ENCODE peak calls at places on chromosomes 16 and 17, in nine cellular contexts. One of them, this sample, is unnamed.

GRCh38 chr17:30477758-30478115 is 529 bp downstream of the GOSR1 start:
- DNase-seq in NCI-H526: no peak
- DNase-seq in KG1: no peak
- DNase-seq in neural progenitor cell: no peak
- DNase-seq in AG09319: no peak
- DNase-seq in activated CD4-positive, alpha-beta T cell treated with anti-CD3 and anti-CD28 coated beads for 4 hours: peak
- DNase-seq in stimulated activated effector memory CD8-positive, alpha-beta T cell treated with anti-CD3 and anti-CD28 coated beads, Interleukin-12 subunit alpha, Interleukin-12 subunit beta, amount 100 ng/mL, for 72 hours: no peak
- DNase-seq in posterior vena cava: no peak
- DNase-seq in caudate nucleus: no peak
- DNase-seq in this sample: peak

GRCh38 chr17:32625971-32626370 is 139.2 kb downstream of the CDK5R1 start:
- DNase-seq in stimulated activated effector memory CD8-positive, alpha-beta T cell treated with anti-CD3 and anti-CD28 coated beads, Interleukin-12 subunit alpha, Interleukin-12 subunit beta, amount 100 ng/mL, for 72 hours: no peak
- DNase-seq in caudate nucleus: no peak
- DNase-seq in NCI-H526: no peak
- DNase-seq in posterior vena cava: no peak
- DNase-seq in AG09319: no peak
- DNase-seq in neural progenitor cell: no peak
- DNase-seq in activated CD4-positive, alpha-beta T cell treated with anti-CD3 and anti-CD28 coated beads for 4 hours: no peak
- DNase-seq in KG1: no peak
- DNase-seq in this sample: no peak

GRCh38 chr16:86718118-86718517 is 139.8 kb downstream of the FOXL1 start:
- DNase-seq in posterior vena cava: no peak
- DNase-seq in NCI-H526: no peak
- DNase-seq in caudate nucleus: no peak
- DNase-seq in neural progenitor cell: no peak
- DNase-seq in stimulated activated effector memory CD8-positive, alpha-beta T cell treated with anti-CD3 and anti-CD28 coated beads, Interleukin-12 subunit alpha, Interleukin-12 subunit beta, amount 100 ng/mL, for 72 hours: no peak
- DNase-seq in KG1: no peak
- DNase-seq in AG09319: no peak
- DNase-seq in activated CD4-positive, alpha-beta T cell treated with anti-CD3 and anti-CD28 coated beads for 4 hours: no peak
- DNase-seq in this sample: no peak

GRCh38 chr16:24174504-24174903 is 81.6 kb upstream of the CACNG3 start:
- DNase-seq in AG09319: no peak
- DNase-seq in NCI-H526: no peak
- DNase-seq in stimulated activated effector memory CD8-positive, alpha-beta T cell treated with anti-CD3 and anti-CD28 coated beads, Interleukin-12 subunit alpha, Interleukin-12 subunit beta, amount 100 ng/mL, for 72 hours: no peak
- DNase-seq in posterior vena cava: no peak
- DNase-seq in KG1: no peak
- DNase-seq in caudate nucleus: peak
- DNase-seq in activated CD4-positive, alpha-beta T cell treated with anti-CD3 and anti-CD28 coated beads for 4 hours: no peak
- DNase-seq in neural progenitor cell: no peak
- DNase-seq in this sample: no peak

GRCh38 chr17:40122944-40123810 is 1.4 kb downstream of the MSL1 start:
- DNase-seq in KG1: peak
- DNase-seq in stimulated activated effector memory CD8-positive, alpha-beta T cell treated with anti-CD3 and anti-CD28 coated beads, Interleukin-12 subunit alpha, Interleukin-12 subunit beta, amount 100 ng/mL, for 72 hours: peak
- DNase-seq in NCI-H526: peak
- DNase-seq in activated CD4-positive, alpha-beta T cell treated with anti-CD3 and anti-CD28 coated beads for 4 hours: peak
- DNase-seq in neural progenitor cell: peak
- DNase-seq in caudate nucleus: peak
- DNase-seq in AG09319: no peak
- DNase-seq in posterior vena cava: peak
- DNase-seq in this sample: no peak

GRCh38 chr16:1710811-1711507 is 5.0 kb downstream of the MAPK8IP3 start:
- DNase-seq in neural progenitor cell: no peak
- DNase-seq in caudate nucleus: no peak
- DNase-seq in posterior vena cava: no peak
- DNase-seq in NCI-H526: no peak
- DNase-seq in stimulated activated effector memory CD8-positive, alpha-beta T cell treated with anti-CD3 and anti-CD28 coated beads, Interleukin-12 subunit alpha, Interleukin-12 subunit beta, amount 100 ng/mL, for 72 hours: no peak
- DNase-seq in activated CD4-positive, alpha-beta T cell treated with anti-CD3 and anti-CD28 coated beads for 4 hours: no peak
- DNase-seq in AG09319: no peak
- DNase-seq in KG1: no peak
- DNase-seq in this sample: no peak

GRCh38 chr17:57645950-57646686 is 99.0 kb downstream of the CCDC182 start:
- DNase-seq in activated CD4-positive, alpha-beta T cell treated with anti-CD3 and anti-CD28 coated beads for 4 hours: no peak
- DNase-seq in neural progenitor cell: no peak
- DNase-seq in KG1: no peak
- DNase-seq in posterior vena cava: no peak
- DNase-seq in stimulated activated effector memory CD8-positive, alpha-beta T cell treated with anti-CD3 and anti-CD28 coated beads, Interleukin-12 subunit alpha, Interleukin-12 subunit beta, amount 100 ng/mL, for 72 hours: peak
- DNase-seq in caudate nucleus: no peak
- DNase-seq in AG09319: no peak
- DNase-seq in NCI-H526: no peak
- DNase-seq in this sample: peak

GRCh38 chr17:2253768-2254406 is 49.7 kb downstream of the SMG6 start:
- DNase-seq in stimulated activated effector memory CD8-positive, alpha-beta T cell treated with anti-CD3 and anti-CD28 coated beads, Interleukin-12 subunit alpha, Interleukin-12 subunit beta, amount 100 ng/mL, for 72 hours: no peak
- DNase-seq in posterior vena cava: no peak
- DNase-seq in KG1: no peak
- DNase-seq in caudate nucleus: no peak
- DNase-seq in AG09319: no peak
- DNase-seq in activated CD4-positive, alpha-beta T cell treated with anti-CD3 and anti-CD28 coated beads for 4 hours: no peak
- DNase-seq in neural progenitor cell: no peak
- DNase-seq in NCI-H526: no peak
- DNase-seq in this sample: no peak

GRCh38 chr17:46984892-46985291 is 5.8 kb upstream of the RPRML start:
- DNase-seq in posterior vena cava: peak
- DNase-seq in NCI-H526: peak
- DNase-seq in AG09319: no peak
- DNase-seq in neural progenitor cell: no peak
- DNase-seq in caudate nucleus: no peak
- DNase-seq in KG1: no peak
- DNase-seq in activated CD4-positive, alpha-beta T cell treated with anti-CD3 and anti-CD28 coated beads for 4 hours: no peak
- DNase-seq in stimulated activated effector memory CD8-positive, alpha-beta T cell treated with anti-CD3 and anti-CD28 coated beads, Interleukin-12 subunit alpha, Interleukin-12 subunit beta, amount 100 ng/mL, for 72 hours: no peak
- DNase-seq in this sample: no peak

GRCh38 chr16:27843800-27844199 is 219.7 kb downstream of the GSG1L start:
- DNase-seq in posterior vena cava: no peak
- DNase-seq in activated CD4-positive, alpha-beta T cell treated with anti-CD3 and anti-CD28 coated beads for 4 hours: no peak
- DNase-seq in stimulated activated effector memory CD8-positive, alpha-beta T cell treated with anti-CD3 and anti-CD28 coated beads, Interleukin-12 subunit alpha, Interleukin-12 subunit beta, amount 100 ng/mL, for 72 hours: no peak
- DNase-seq in KG1: no peak
- DNase-seq in caudate nucleus: no peak
- DNase-seq in neural progenitor cell: no peak
- DNase-seq in NCI-H526: no peak
- DNase-seq in AG09319: no peak
- DNase-seq in this sample: no peak

GRCh38 chr17:2343421-2343820 is 6.1 kb downstream of the SGSM2 start:
- DNase-seq in neural progenitor cell: no peak
- DNase-seq in stimulated activated effector memory CD8-positive, alpha-beta T cell treated with anti-CD3 and anti-CD28 coated beads, Interleukin-12 subunit alpha, Interleukin-12 subunit beta, amount 100 ng/mL, for 72 hours: no peak
- DNase-seq in NCI-H526: no peak
- DNase-seq in KG1: no peak
- DNase-seq in caudate nucleus: no peak
- DNase-seq in activated CD4-positive, alpha-beta T cell treated with anti-CD3 and anti-CD28 coated beads for 4 hours: peak
- DNase-seq in posterior vena cava: no peak
- DNase-seq in AG09319: no peak
- DNase-seq in this sample: no peak

GRCh38 chr17:71251276-71251675 is 869.5 kb upstream of the SOX9 start:
- DNase-seq in stimulated activated effector memory CD8-positive, alpha-beta T cell treated with anti-CD3 and anti-CD28 coated beads, Interleukin-12 subunit alpha, Interleukin-12 subunit beta, amount 100 ng/mL, for 72 hours: no peak
- DNase-seq in neural progenitor cell: no peak
- DNase-seq in KG1: no peak
- DNase-seq in caudate nucleus: no peak
- DNase-seq in posterior vena cava: no peak
- DNase-seq in activated CD4-positive, alpha-beta T cell treated with anti-CD3 and anti-CD28 coated beads for 4 hours: no peak
- DNase-seq in NCI-H526: no peak
- DNase-seq in AG09319: peak
- DNase-seq in this sample: no peak

GRCh38 chr17:59513934-59514841 is 51.2 kb upstream of the DHX40 start:
- DNase-seq in neural progenitor cell: peak
- DNase-seq in posterior vena cava: peak
- DNase-seq in activated CD4-positive, alpha-beta T cell treated with anti-CD3 and anti-CD28 coated beads for 4 hours: no peak
- DNase-seq in caudate nucleus: peak
- DNase-seq in KG1: peak
- DNase-seq in stimulated activated effector memory CD8-positive, alpha-beta T cell treated with anti-CD3 and anti-CD28 coated beads, Interleukin-12 subunit alpha, Interleukin-12 subunit beta, amount 100 ng/mL, for 72 hours: peak
- DNase-seq in NCI-H526: peak
- DNase-seq in AG09319: no peak
- DNase-seq in this sample: peak

GRCh38 chr16:69799601-69800000 is 37.5 kb downstream of the WWP2 start:
- DNase-seq in NCI-H526: no peak
- DNase-seq in caudate nucleus: no peak
- DNase-seq in neural progenitor cell: no peak
- DNase-seq in stimulated activated effector memory CD8-positive, alpha-beta T cell treated with anti-CD3 and anti-CD28 coated beads, Interleukin-12 subunit alpha, Interleukin-12 subunit beta, amount 100 ng/mL, for 72 hours: no peak
- DNase-seq in AG09319: no peak
- DNase-seq in posterior vena cava: no peak
- DNase-seq in activated CD4-positive, alpha-beta T cell treated with anti-CD3 and anti-CD28 coated beads for 4 hours: no peak
- DNase-seq in KG1: no peak
- DNase-seq in this sample: no peak

GRCh38 chr17:27396941-27397340 is 59.3 kb upstream of the KSR1 start:
- DNase-seq in stimulated activated effector memory CD8-positive, alpha-beta T cell treated with anti-CD3 and anti-CD28 coated beads, Interleukin-12 subunit alpha, Interleukin-12 subunit beta, amount 100 ng/mL, for 72 hours: no peak
- DNase-seq in caudate nucleus: no peak
- DNase-seq in AG09319: peak
- DNase-seq in neural progenitor cell: no peak
- DNase-seq in KG1: no peak
- DNase-seq in activated CD4-positive, alpha-beta T cell treated with anti-CD3 and anti-CD28 coated beads for 4 hours: no peak
- DNase-seq in posterior vena cava: no peak
- DNase-seq in NCI-H526: no peak
- DNase-seq in this sample: peak

GRCh38 chr17:50239913-50240312 is 34.4 kb upstream of the TMEM92 start:
- DNase-seq in AG09319: no peak
- DNase-seq in neural progenitor cell: no peak
- DNase-seq in stimulated activated effector memory CD8-positive, alpha-beta T cell treated with anti-CD3 and anti-CD28 coated beads, Interleukin-12 subunit alpha, Interleukin-12 subunit beta, amount 100 ng/mL, for 72 hours: no peak
- DNase-seq in NCI-H526: no peak
- DNase-seq in posterior vena cava: no peak
- DNase-seq in KG1: no peak
- DNase-seq in caudate nucleus: no peak
- DNase-seq in activated CD4-positive, alpha-beta T cell treated with anti-CD3 and anti-CD28 coated beads for 4 hours: no peak
- DNase-seq in this sample: no peak

GRCh38 chr16:27681681-27682080 is 131.7 kb downstream of the KATNIP start:
- DNase-seq in neural progenitor cell: no peak
- DNase-seq in activated CD4-positive, alpha-beta T cell treated with anti-CD3 and anti-CD28 coated beads for 4 hours: no peak
- DNase-seq in caudate nucleus: no peak
- DNase-seq in stimulated activated effector memory CD8-positive, alpha-beta T cell treated with anti-CD3 and anti-CD28 coated beads, Interleukin-12 subunit alpha, Interleukin-12 subunit beta, amount 100 ng/mL, for 72 hours: no peak
- DNase-seq in NCI-H526: no peak
- DNase-seq in KG1: no peak
- DNase-seq in posterior vena cava: no peak
- DNase-seq in AG09319: no peak
- DNase-seq in this sample: no peak

GRCh38 chr16:79316004-79316458 is 284.5 kb downstream of the MAF start:
- DNase-seq in neural progenitor cell: no peak
- DNase-seq in NCI-H526: peak
- DNase-seq in activated CD4-positive, alpha-beta T cell treated with anti-CD3 and anti-CD28 coated beads for 4 hours: peak
- DNase-seq in KG1: no peak
- DNase-seq in stimulated activated effector memory CD8-positive, alpha-beta T cell treated with anti-CD3 and anti-CD28 coated beads, Interleukin-12 subunit alpha, Interleukin-12 subunit beta, amount 100 ng/mL, for 72 hours: peak
- DNase-seq in AG09319: no peak
- DNase-seq in caudate nucleus: no peak
- DNase-seq in posterior vena cava: no peak
- DNase-seq in this sample: no peak

GRCh38 chr17:41772586-41773189 is 13.8 kb downstream of the JUP start:
- DNase-seq in caudate nucleus: no peak
- DNase-seq in NCI-H526: no peak
- DNase-seq in AG09319: no peak
- DNase-seq in stimulated activated effector memory CD8-positive, alpha-beta T cell treated with anti-CD3 and anti-CD28 coated beads, Interleukin-12 subunit alpha, Interleukin-12 subunit beta, amount 100 ng/mL, for 72 hours: no peak
- DNase-seq in activated CD4-positive, alpha-beta T cell treated with anti-CD3 and anti-CD28 coated beads for 4 hours: no peak
- DNase-seq in KG1: no peak
- DNase-seq in neural progenitor cell: no peak
- DNase-seq in posterior vena cava: no peak
- DNase-seq in this sample: no peak